ENCODE peak calls at places on chromosomes 3 and 15, in eight cellular contexts. S is suprapubic skin, C is breast epithelium, P is right lobe of liver, V is A549, L is heart left ventricle, X is HCT116, T is adrenal gland. H is an unnamed sample. For H3K4me1, the result is how much of the 10 kb centered on the place peaks cover.

GRCh38 chr3:72629191-72629611 is 219.0 kb downstream of the SHQ1 start:
- DNase-seq in S (no peak), L (no peak), T (no peak), V (no peak), P (no peak), C (no peak), X (no peak), H (no peak)

GRCh38 chr3:33773627-33774026 is 24.8 kb upstream of the PDCD6IP start:
- DNase-seq in T (no peak), S (no peak), P (no peak), C (no peak), L (no peak), V (no peak), X (no peak), H (no peak)

GRCh38 chr3:106711650-106712049 is 665.6 kb upstream of the CCDC54 start:
- DNase-seq in C (no peak), P (no peak), T (no peak), V (no peak), X (no peak), L (no peak), S (no peak), H (no peak)

GRCh38 chr3:50587806-50588758 is 18.8 kb downstream of the HEMK1 start:
- DNase-seq in C (no peak), P (peak), X (no peak), T (no peak), V (no peak), L (no peak), S (no peak), H (peak)

GRCh38 chr3:177358968-177359600 is 161.8 kb upstream of the TBL1XR1 start:
- DNase-seq in S (peak), V (peak), T (peak), L (peak), P (peak), X (peak), C (no peak), H (peak)

GRCh38 chr3:48592519-48593087 is 2.5 kb downstream of the COL7A1 start:
- DNase-seq in X (no peak), L (no peak), P (no peak), V (no peak), S (no peak), C (no peak), T (no peak), H (no peak)

GRCh38 chr15:58165661-58166060 is 27.5 kb downstream of the AQP9 start:
- DNase-seq in T (peak), X (no peak), L (no peak), V (no peak), S (no peak), P (peak), C (no peak), H (no peak)

GRCh38 chr3:106514431-106514830 is 645.6 kb upstream of the CBLB start:
- DNase-seq in S (no peak), T (no peak), L (no peak), X (no peak), P (no peak), C (no peak), V (no peak), H (no peak)

GRCh38 chr3:54888873-54889272 is 39.0 kb downstream of the LRTM1 start:
- DNase-seq in T (no peak), X (no peak), V (no peak), S (no peak), L (no peak), C (no peak), P (no peak), H (peak)

GRCh38 chr3:37457392-37458065 is 283.1 kb upstream of the LRRFIP2 start:
- DNase-seq in X (no peak), C (no peak), V (no peak), S (no peak), L (no peak), P (no peak), T (no peak), H (no peak)

GRCh38 chr15:84869510-84869909 is 15.0 kb upstream of the SLC28A1 start:
- DNase-seq in L (no peak), X (no peak), P (no peak), V (no peak), S (no peak), C (no peak), T (no peak), H (no peak)

GRCh38 chr3:463793-464192 is 267.2 kb downstream of the CHL1 start:
- DNase-seq in V (no peak), L (no peak), P (no peak), T (no peak), C (no peak), X (no peak), S (no peak), H (no peak)

GRCh38 chr3:53045784-53046170 is at the start of gene SFMBT1:
- DNase-seq in C (no peak), S (peak), X (no peak), V (peak), P (peak), T (peak), L (peak), H (peak)

GRCh38 chr3:46584598-46585467 is 18.7 kb upstream of the LRRC2 start:
- DNase-seq in P (no peak), C (no peak), S (no peak), V (no peak), T (no peak), L (no peak), X (no peak), H (no peak)

GRCh38 chr3:143362115-143362992 is 242.8 kb downstream of the CHST2 start:
- DNase-seq in P (no peak), T (no peak), C (no peak), V (no peak), S (no peak), L (no peak), X (no peak), H (no peak)

GRCh38 chr3:194121881-194122280 is 14.1 kb upstream of the HES1 start:
- DNase-seq in V (peak), P (no peak), S (no peak), C (no peak), X (no peak), L (no peak), T (no peak), H (no peak)

GRCh38 chr15:53918180-53919079 is 59.8 kb upstream of the UNC13C start:
- DNase-seq in L (no peak), P (no peak), V (peak), S (no peak), T (peak), X (no peak), C (no peak), H (no peak)

GRCh38 chr3:189967254-189967865 is 153.3 kb downstream of the P3H2 start:
- DNase-seq in X (peak), L (no peak), T (peak), S (no peak), V (peak), P (no peak), C (no peak), H (no peak)

DNA sequence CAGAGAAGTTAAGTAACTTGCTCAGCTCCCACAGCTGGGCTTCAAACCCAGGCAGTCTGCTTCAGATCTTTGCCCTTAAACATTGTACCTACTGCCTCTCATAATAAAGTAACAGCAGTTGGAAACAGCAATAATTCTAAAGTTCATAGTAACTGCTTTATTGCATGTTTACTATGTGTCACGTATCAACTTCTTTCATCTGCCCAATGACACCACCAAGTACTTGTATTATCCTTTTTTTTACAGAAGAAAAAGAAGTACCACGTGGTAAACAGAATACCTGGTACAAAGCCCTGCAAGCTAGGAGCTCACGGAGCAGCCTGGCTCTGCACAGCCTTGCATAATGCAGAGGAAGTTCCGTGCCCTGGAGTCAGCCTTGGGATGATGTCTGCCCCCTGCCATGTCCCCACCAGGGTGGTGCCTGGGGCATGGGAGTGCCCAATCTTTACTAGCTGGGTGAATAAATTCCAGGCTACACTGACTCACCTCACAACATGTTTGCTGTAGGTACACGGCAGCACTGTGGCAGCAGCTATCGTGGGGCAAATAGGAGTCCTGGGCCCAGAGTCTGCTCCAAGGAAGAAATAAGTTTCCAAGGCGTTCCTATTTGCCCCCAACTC is 77.2 kb downstream of the LDHAL6B start:
- DNase-seq in P (no peak), S (no peak), X (peak), L (no peak), V (peak), T (no peak), C (peak), H (no peak)
- TF ChIP-seq POLR2A in P (no peak), S (no peak), X (no peak), L (no peak), V (peak), T (no peak), C (no peak), H (no peak)

GRCh38 chr15:73683257-73683623 is 943 bp upstream of the CD276 start:
- DNase-seq in C (no peak), S (no peak), P (no peak), L (no peak), V (no peak), X (no peak), T (no peak), H (no peak)
- H3K4me1 ChIP-seq in C (under half), S (under half), P (under half), L (under half), V (under half), X (under half), T (under half), H (under half)

GRCh38 chr15:42036991-42037390 is 16.1 kb upstream of the PLA2G4E start:
- DNase-seq in C (no peak), T (no peak), S (no peak), P (no peak), X (no peak), L (no peak), V (no peak), H (no peak)

GRCh38 chr15:42036112-42036905 is 15.5 kb upstream of the PLA2G4E start:
- DNase-seq in X (no peak), P (no peak), S (no peak), T (no peak), L (no peak), C (no peak), V (no peak), H (no peak)

GRCh38 chr15:42034628-42035177 is 13.9 kb upstream of the PLA2G4E start:
- DNase-seq in L (no peak), C (no peak), P (no peak), S (no peak), T (no peak), X (no peak), V (no peak), H (no peak)

GRCh38 chr15:42033214-42033873 is 12.5 kb upstream of the PLA2G4E start:
- DNase-seq in X (no peak), S (no peak), C (no peak), T (no peak), P (no peak), V (no peak), L (no peak), H (no peak)

DNA sequence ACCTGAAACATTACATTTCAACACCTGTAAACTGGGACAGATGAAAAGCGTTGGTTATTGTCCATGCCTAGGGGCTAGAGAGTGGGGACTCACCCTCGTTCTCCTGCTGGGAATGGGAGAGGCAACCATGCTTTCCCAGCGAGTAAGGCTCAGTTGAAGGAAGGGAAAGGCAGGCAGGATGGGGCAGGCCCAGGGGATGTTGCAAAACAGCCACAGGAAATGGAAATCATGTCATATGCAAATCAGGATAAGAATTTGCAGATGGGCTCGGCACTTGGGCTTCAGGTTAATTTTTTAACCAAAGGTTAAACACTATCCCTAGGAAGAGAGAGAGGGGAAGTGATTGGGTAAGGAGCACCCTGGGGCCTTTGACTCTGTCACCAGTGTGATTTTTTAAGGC is 14.5 kb upstream of the PLA2G4E start:
- DNase-seq in L (no peak), X (no peak), S (no peak), C (no peak), T (no peak), P (no peak), V (no peak), H (no peak)
- H3K4me3 ChIP-seq in L (no peak), X (no peak), S (no peak), C (no peak), T (no peak), P (no peak), V (no peak), H (no peak)

GRCh38 chr3:85960793-85961192 is 1002.0 kb downstream of the CADM2 start:
- DNase-seq in S (no peak), P (no peak), X (no peak), L (no peak), V (no peak), C (no peak), T (no peak), H (no peak)
- TF ChIP-seq POLR2A in S (no peak), P (no peak), X (no peak), L (no peak), V (no peak), C (no peak), T (no peak), H (no peak)

GRCh38 chr3:157156844-157157635 is 2.9 kb downstream of the CCNL1 start:
- DNase-seq in V (peak), C (no peak), L (no peak), X (no peak), P (no peak), T (no peak), S (no peak), H (no peak)

GRCh38 chr3:157157836-157158235 is 2.1 kb downstream of the CCNL1 start:
- DNase-seq in L (no peak), T (no peak), S (no peak), C (no peak), V (no peak), P (no peak), X (no peak), H (no peak)

GRCh38 chr3:157159762-157160651 is at the start of gene CCNL1:
- DNase-seq in V (peak), S (peak), T (peak), X (peak), L (peak), C (peak), P (peak), H (peak)

GRCh38 chr3:157160652-157161480 is 919 bp upstream of the CCNL1 start:
- DNase-seq in X (peak), L (peak), C (peak), P (peak), V (peak), T (peak), S (peak), H (peak)

GRCh38 chr3:157159037-157159761 is 748 bp downstream of the CCNL1 start:
- DNase-seq in P (peak), S (peak), L (peak), T (peak), X (no peak), C (peak), V (peak), H (no peak)
- H3K4me1 ChIP-seq in P (half or more), S (half or more), L (half or more), T (half or more), X (under half), C (under half), V (under half), H (half or more)

GRCh38 chr15:65420975-65421359 is 1.8 kb downstream of the IGDCC4 start:
- DNase-seq in X (no peak), V (no peak), S (no peak), C (no peak), L (no peak), T (no peak), P (no peak), H (no peak)
- H3K4me3 ChIP-seq in X (no peak), V (no peak), S (peak), C (peak), L (peak), T (no peak), P (no peak), H (peak)

GRCh38 chr15:46266691-46267090 is 631.9 kb downstream of the SQOR start:
- DNase-seq in P (no peak), T (no peak), S (no peak), V (no peak), C (no peak), X (no peak), L (no peak), H (no peak)
- TF ChIP-seq POLR2A in P (no peak), T (no peak), S (no peak), V (no peak), C (no peak), X (no peak), L (no peak), H (no peak)

DNA sequence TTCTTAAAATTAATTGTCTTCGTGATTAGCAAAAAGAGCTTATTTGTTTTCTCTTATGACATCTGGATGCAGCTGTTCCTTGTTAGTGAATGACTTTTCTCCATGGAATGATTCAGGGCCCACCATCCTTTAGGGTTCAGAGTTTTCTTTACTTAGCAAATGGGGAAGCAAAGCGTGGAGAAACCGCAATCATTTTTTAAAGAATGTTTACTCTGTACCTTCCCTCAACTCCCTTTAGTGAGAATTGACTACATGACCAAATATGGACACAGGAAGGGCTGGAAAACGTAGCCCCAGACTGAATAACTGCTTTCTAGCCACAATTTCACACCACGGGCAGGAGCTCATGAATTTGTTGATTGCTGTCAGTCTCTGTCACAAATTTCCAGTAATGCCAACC is 130.1 kb downstream of the EDEM1 start:
- DNase-seq in L (no peak), V (no peak), C (no peak), T (no peak), P (no peak), S (no peak), X (no peak), H (no peak)
- H3K4me1 ChIP-seq in L (under half), V (under half), C (under half), T (under half), P (under half), S (under half), X (under half), H (under half)